ENCODE peak calls at places on chromosome 20, in nine cellular contexts. R is fibroblast of the conjunctiva; Q is effector memory CD8-positive, alpha-beta T cell; E is NCI-H2081; A is cardiac fibroblast; J is stimulated activated CD8-positive, alpha-beta memory T cell treated with anti-CD3 and anti-CD28 coated beads, Interleukin-2, amount 100 ng/mL, for 1 hour; W is GM03348; Y is NCI-H774; Z is AG08396. H is an unnamed sample.

GRCh38 chr20:52150440-52151258 is 40.9 kb downstream of the ZFP64 start:
- DNase-seq in R (peak; percentile 34), Q (peak; percentile 13), E (peak; percentile 56), A (peak; percentile 63), J (no peak), W (peak; percentile 76), Y (peak; percentile 7), Z (peak; percentile 71), H (peak; percentile 58)

GRCh38 chr20:40632346-40632976 is 56.6 kb downstream of the MAFB start:
- DNase-seq in R (no peak), Q (no peak), E (no peak), A (no peak), J (no peak), W (no peak), Y (no peak), Z (no peak), H (no peak)

GRCh38 chr20:23366384-23366783 is 4.4 kb downstream of the GZF1 start:
- DNase-seq in R (no peak), Q (no peak), E (no peak), A (no peak), J (no peak), W (no peak), Y (no peak), Z (no peak), H (no peak)

GRCh38 chr20:32088759-32089158 is 20.8 kb upstream of the TM9SF4 start:
- DNase-seq in R (no peak), Q (no peak), E (no peak), A (no peak), J (no peak), W (no peak), Y (no peak), Z (no peak), H (no peak)

GRCh38 chr20:59150821-59151251 is 12.8 kb upstream of the ZNF831 start:
- DNase-seq in R (no peak), Q (no peak), E (peak; percentile 6), A (no peak), J (no peak), W (no peak), Y (no peak), Z (no peak), H (no peak)

GRCh38 chr20:61835791-61836350 is 229.8 kb downstream of the TAF4 start:
- DNase-seq in R (no peak), Q (no peak), E (no peak), A (no peak), J (no peak), W (no peak), Y (no peak), Z (no peak), H (no peak)

GRCh38 chr20:22379472-22379871 is 204.9 kb downstream of the FOXA2 start:
- DNase-seq in R (peak; percentile 17), Q (no peak), E (peak; percentile 29), A (no peak), J (no peak), W (no peak), Y (no peak), Z (no peak), H (no peak)

GRCh38 chr20:51373713-51374481 is 168.6 kb downstream of the NFATC2 start:
- DNase-seq in R (no peak), Q (no peak), E (no peak), A (peak; percentile 72), J (no peak), W (no peak), Y (no peak), Z (no peak), H (no peak)

GRCh38 chr20:13119583-13119982 is 101.5 kb upstream of the ISM1 start:
- DNase-seq in R (peak; percentile 51), Q (peak; percentile 22), E (peak; percentile 70), A (peak; percentile 76), J (no peak), W (peak; percentile 64), Y (peak; percentile 66), Z (peak; percentile 47), H (peak; percentile 84)